ENCODE peak calls at places on chromosomes 7 and 10, in seven cellular contexts. One of them, this sample, is unnamed.

GRCh38 chr10:70265032-70265689 is 18.6 kb downstream of the NPFFR1 start:
- DNase-seq in IMR-90: no peak
- DNase-seq in PC-3: peak
- DNase-seq in GM12865: peak
- DNase-seq in fibroblast of lung: no peak
- DNase-seq in lung: no peak
- DNase-seq in HL-60: no peak
- DNase-seq in this sample: no peak

GRCh38 chr7:22295402-22296264 is 61.3 kb downstream of the RAPGEF5 start:
- DNase-seq in IMR-90: no peak
- DNase-seq in PC-3: no peak
- DNase-seq in GM12865: no peak
- DNase-seq in fibroblast of lung: peak
- DNase-seq in lung: no peak
- DNase-seq in HL-60: no peak
- DNase-seq in this sample: no peak

GRCh38 chr10:57723305-57723704 is 544.4 kb downstream of the IPMK start:
- DNase-seq in IMR-90: no peak
- DNase-seq in PC-3: no peak
- DNase-seq in GM12865: no peak
- DNase-seq in fibroblast of lung: no peak
- DNase-seq in lung: no peak
- DNase-seq in HL-60: no peak
- DNase-seq in this sample: no peak

GRCh38 chr10:34254596-34254995 is 560.5 kb downstream of the PARD3 start:
- DNase-seq in IMR-90: peak
- DNase-seq in PC-3: peak
- DNase-seq in GM12865: peak
- DNase-seq in fibroblast of lung: peak
- DNase-seq in lung: no peak
- DNase-seq in HL-60: no peak
- DNase-seq in this sample: peak

GRCh38 chr7:31236868-31237267 is 103.7 kb downstream of the NEUROD6 start:
- DNase-seq in IMR-90: no peak
- DNase-seq in PC-3: no peak
- DNase-seq in GM12865: no peak
- DNase-seq in fibroblast of lung: no peak
- DNase-seq in lung: no peak
- DNase-seq in HL-60: no peak
- DNase-seq in this sample: no peak

GRCh38 chr10:57699944-57700343 is 567.8 kb downstream of the IPMK start:
- DNase-seq in IMR-90: peak
- DNase-seq in PC-3: no peak
- DNase-seq in GM12865: no peak
- DNase-seq in fibroblast of lung: no peak
- DNase-seq in lung: no peak
- DNase-seq in HL-60: no peak
- DNase-seq in this sample: no peak

GRCh38 chr10:201328-201771 is 66.1 kb downstream of the ZMYND11 start:
- DNase-seq in IMR-90: peak
- DNase-seq in PC-3: no peak
- DNase-seq in GM12865: no peak
- DNase-seq in fibroblast of lung: peak
- DNase-seq in lung: no peak
- DNase-seq in HL-60: no peak
- DNase-seq in this sample: no peak

GRCh38 chr7:5677538-5678294 is 103.7 kb downstream of the RNF216 start:
- DNase-seq in IMR-90: peak
- DNase-seq in PC-3: peak
- DNase-seq in GM12865: peak
- DNase-seq in fibroblast of lung: peak
- DNase-seq in lung: peak
- DNase-seq in HL-60: peak
- DNase-seq in this sample: peak

GRCh38 chr7:23389701-23390100 is 80.6 kb downstream of the IGF2BP3 start:
- DNase-seq in IMR-90: no peak
- DNase-seq in PC-3: no peak
- DNase-seq in GM12865: no peak
- DNase-seq in fibroblast of lung: no peak
- DNase-seq in lung: no peak
- DNase-seq in HL-60: no peak
- DNase-seq in this sample: no peak

GRCh38 chr10:63133787-63134557 is 844 bp downstream of the NRBF2 start:
- DNase-seq in IMR-90: peak
- DNase-seq in PC-3: peak
- DNase-seq in GM12865: peak
- DNase-seq in fibroblast of lung: peak
- DNase-seq in lung: no peak
- DNase-seq in HL-60: peak
- DNase-seq in this sample: no peak

GRCh38 chr10:125153693-125154490 is 6.5 kb downstream of the CTBP2 start:
- DNase-seq in IMR-90: peak
- DNase-seq in PC-3: peak
- DNase-seq in GM12865: no peak
- DNase-seq in fibroblast of lung: no peak
- DNase-seq in lung: no peak
- DNase-seq in HL-60: no peak
- DNase-seq in this sample: no peak

GRCh38 chr7:106499897-106500296 is 161.1 kb downstream of the CCDC71L start:
- DNase-seq in IMR-90: no peak
- DNase-seq in PC-3: no peak
- DNase-seq in GM12865: no peak
- DNase-seq in fibroblast of lung: no peak
- DNase-seq in lung: no peak
- DNase-seq in HL-60: no peak
- DNase-seq in this sample: no peak

GRCh38 chr10:119651514-119652327 is 541 bp downstream of the BAG3 start:
- DNase-seq in IMR-90: no peak
- DNase-seq in PC-3: no peak
- DNase-seq in GM12865: no peak
- DNase-seq in fibroblast of lung: no peak
- DNase-seq in lung: no peak
- DNase-seq in HL-60: no peak
- DNase-seq in this sample: no peak

GRCh38 chr10:104456817-104457657 is 103.4 kb downstream of the CFAP58 start:
- DNase-seq in IMR-90: no peak
- DNase-seq in PC-3: no peak
- DNase-seq in GM12865: peak
- DNase-seq in fibroblast of lung: no peak
- DNase-seq in lung: no peak
- DNase-seq in HL-60: no peak
- DNase-seq in this sample: no peak

GRCh38 chr10:102802920-102803534 is 34.2 kb downstream of the CYP17A1 start:
- DNase-seq in IMR-90: peak
- DNase-seq in PC-3: peak
- DNase-seq in GM12865: peak
- DNase-seq in fibroblast of lung: peak
- DNase-seq in lung: peak
- DNase-seq in HL-60: no peak
- DNase-seq in this sample: peak

GRCh38 chr10:2494386-2494785 is 573.0 kb upstream of the PFKP start:
- DNase-seq in IMR-90: no peak
- DNase-seq in PC-3: no peak
- DNase-seq in GM12865: no peak
- DNase-seq in fibroblast of lung: no peak
- DNase-seq in lung: no peak
- DNase-seq in HL-60: no peak
- DNase-seq in this sample: no peak

GRCh38 chr10:16787361-16787791 is 29.8 kb downstream of the RSU1 start:
- DNase-seq in IMR-90: no peak
- DNase-seq in PC-3: no peak
- DNase-seq in GM12865: peak
- DNase-seq in fibroblast of lung: no peak
- DNase-seq in lung: no peak
- DNase-seq in HL-60: no peak
- DNase-seq in this sample: no peak

GRCh38 chr10:44389150-44389549 is 4.3 kb upstream of the CXCL12 start:
- DNase-seq in IMR-90: no peak
- DNase-seq in PC-3: no peak
- DNase-seq in GM12865: no peak
- DNase-seq in fibroblast of lung: no peak
- DNase-seq in lung: no peak
- DNase-seq in HL-60: no peak
- DNase-seq in this sample: no peak

GRCh38 chr7:116522247-116522646 is 2.6 kb upstream of the CAV1 start:
- DNase-seq in IMR-90: peak
- DNase-seq in PC-3: peak
- DNase-seq in GM12865: no peak
- DNase-seq in fibroblast of lung: peak
- DNase-seq in lung: no peak
- DNase-seq in HL-60: no peak
- DNase-seq in this sample: peak

GRCh38 chr7:50826371-50827172 is 43.9 kb upstream of the GRB10 start:
- DNase-seq in IMR-90: peak
- DNase-seq in PC-3: peak
- DNase-seq in GM12865: no peak
- DNase-seq in fibroblast of lung: peak
- DNase-seq in lung: no peak
- DNase-seq in HL-60: no peak
- DNase-seq in this sample: peak

GRCh38 chr7:151631968-151632749 is 112.5 kb upstream of the RHEB start:
- DNase-seq in IMR-90: peak
- DNase-seq in PC-3: peak
- DNase-seq in GM12865: peak
- DNase-seq in fibroblast of lung: peak
- DNase-seq in lung: peak
- DNase-seq in HL-60: peak
- DNase-seq in this sample: no peak

GRCh38 chr10:126972622-126973414 is 67.6 kb downstream of the DOCK1 start:
- DNase-seq in IMR-90: peak
- DNase-seq in PC-3: no peak
- DNase-seq in GM12865: no peak
- DNase-seq in fibroblast of lung: peak
- DNase-seq in lung: no peak
- DNase-seq in HL-60: no peak
- DNase-seq in this sample: peak

GRCh38 chr7:6652446-6653011 is 15.4 kb downstream of the ZNF316 start:
- DNase-seq in IMR-90: no peak
- DNase-seq in PC-3: no peak
- DNase-seq in GM12865: no peak
- DNase-seq in fibroblast of lung: no peak
- DNase-seq in lung: no peak
- DNase-seq in HL-60: no peak
- DNase-seq in this sample: no peak

GRCh38 chr10:11178606-11179221 is 161.0 kb downstream of the CELF2 start:
- DNase-seq in IMR-90: peak
- DNase-seq in PC-3: no peak
- DNase-seq in GM12865: peak
- DNase-seq in fibroblast of lung: peak
- DNase-seq in lung: no peak
- DNase-seq in HL-60: peak
- DNase-seq in this sample: no peak

GRCh38 chr10:82228701-82229100 is 353.7 kb downstream of the NRG3 start:
- DNase-seq in IMR-90: no peak
- DNase-seq in PC-3: no peak
- DNase-seq in GM12865: no peak
- DNase-seq in fibroblast of lung: no peak
- DNase-seq in lung: no peak
- DNase-seq in HL-60: no peak
- DNase-seq in this sample: peak

GRCh38 chr10:88379575-88379974 is 203.5 kb downstream of the RNLS start:
- DNase-seq in IMR-90: peak
- DNase-seq in PC-3: no peak
- DNase-seq in GM12865: no peak
- DNase-seq in fibroblast of lung: peak
- DNase-seq in lung: no peak
- DNase-seq in HL-60: peak
- DNase-seq in this sample: peak

GRCh38 chr10:102310356-102311024 is 65.2 kb downstream of the GBF1 start:
- DNase-seq in IMR-90: peak
- DNase-seq in PC-3: peak
- DNase-seq in GM12865: no peak
- DNase-seq in fibroblast of lung: peak
- DNase-seq in lung: no peak
- DNase-seq in HL-60: no peak
- DNase-seq in this sample: peak

DNA sequence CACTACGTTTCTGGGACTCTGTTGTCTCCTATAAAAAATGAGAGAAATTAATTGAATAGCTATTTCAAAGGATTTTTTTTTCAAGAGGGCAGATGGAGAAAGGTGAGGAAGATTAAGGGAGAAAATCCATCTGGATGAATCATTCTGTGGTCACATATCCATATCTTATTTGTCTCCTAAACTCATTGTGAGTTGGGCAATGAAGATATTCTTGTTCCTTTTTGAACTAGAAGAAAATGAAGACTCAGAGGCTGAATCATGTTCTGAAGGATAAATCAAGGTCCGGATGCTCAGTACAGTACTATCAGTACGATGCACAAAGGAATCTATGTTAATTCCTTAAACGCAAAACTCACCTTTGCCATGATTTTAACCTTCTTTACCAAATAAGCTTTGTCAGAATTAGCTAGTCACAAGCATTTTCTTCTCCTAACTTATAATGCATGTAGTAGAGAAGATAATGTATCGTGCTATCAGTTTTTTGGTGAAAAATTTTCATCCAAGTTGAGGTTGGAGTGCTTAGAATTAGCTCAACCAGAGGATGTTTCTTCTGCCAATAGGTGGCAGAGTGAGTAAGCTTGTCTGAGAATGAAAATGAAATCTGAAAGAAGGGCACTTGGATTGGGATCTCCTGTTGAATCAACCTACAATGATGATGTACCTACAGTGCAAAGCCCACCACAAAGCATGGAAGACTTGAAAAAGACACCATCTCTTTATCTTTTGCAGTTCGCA is 446.9 kb downstream of the KIF20B start:
- DNase-seq in IMR-90: peak
- DNase-seq in PC-3: peak
- DNase-seq in GM12865: peak
- DNase-seq in fibroblast of lung: peak
- DNase-seq in lung: no peak
- DNase-seq in HL-60: no peak
- DNase-seq in this sample: no peak
- TF ChIP-seq CTCF in IMR-90: peak
- TF ChIP-seq CTCF in PC-3: peak
- TF ChIP-seq CTCF in GM12865: peak
- TF ChIP-seq CTCF in fibroblast of lung: peak
- TF ChIP-seq CTCF in lung: no peak
- TF ChIP-seq CTCF in HL-60: peak
- TF ChIP-seq CTCF in this sample: peak

GRCh38 chr10:71694567-71694968 is 25.0 kb downstream of the C10orf105 start:
- DNase-seq in IMR-90: no peak
- DNase-seq in PC-3: no peak
- DNase-seq in GM12865: peak
- DNase-seq in fibroblast of lung: no peak
- DNase-seq in lung: peak
- DNase-seq in HL-60: peak
- DNase-seq in this sample: no peak
- H3K4me3 ChIP-seq in IMR-90: no peak
- H3K4me3 ChIP-seq in PC-3: no peak
- H3K4me3 ChIP-seq in GM12865: peak
- H3K4me3 ChIP-seq in fibroblast of lung: no peak
- H3K4me3 ChIP-seq in lung: no peak
- H3K4me3 ChIP-seq in HL-60: no peak
- H3K4me3 ChIP-seq in this sample: no peak

GRCh38 chr10:89741126-89741762 is 39.9 kb downstream of the KIF20B start:
- DNase-seq in IMR-90: no peak
- DNase-seq in PC-3: no peak
- DNase-seq in GM12865: no peak
- DNase-seq in fibroblast of lung: no peak
- DNase-seq in lung: no peak
- DNase-seq in HL-60: no peak
- DNase-seq in this sample: no peak
- TF ChIP-seq CTCF in IMR-90: no peak
- TF ChIP-seq CTCF in PC-3: no peak
- TF ChIP-seq CTCF in GM12865: no peak
- TF ChIP-seq CTCF in fibroblast of lung: no peak
- TF ChIP-seq CTCF in lung: no peak
- TF ChIP-seq CTCF in HL-60: no peak
- TF ChIP-seq CTCF in this sample: no peak

GRCh38 chr10:132792796-132793195 is 6.8 kb upstream of the NKX6-2 start:
- DNase-seq in IMR-90: no peak
- DNase-seq in PC-3: no peak
- DNase-seq in GM12865: no peak
- DNase-seq in fibroblast of lung: no peak
- DNase-seq in lung: no peak
- DNase-seq in HL-60: no peak
- DNase-seq in this sample: no peak
- H3K4me3 ChIP-seq in IMR-90: no peak
- H3K4me3 ChIP-seq in PC-3: no peak
- H3K4me3 ChIP-seq in GM12865: no peak
- H3K4me3 ChIP-seq in fibroblast of lung: no peak
- H3K4me3 ChIP-seq in lung: no peak
- H3K4me3 ChIP-seq in HL-60: no peak
- H3K4me3 ChIP-seq in this sample: no peak

This sample was measured in epithelial cell of proximal tubule.